ENCODE peak calls at places on chromosomes 1 and 21, in seven cellular contexts. F is foreskin fibroblast; N is AG09309; W is A549; T is HFF-Myc; M is prostate gland; G is CD8-positive, alpha-beta T cell. K is an unnamed sample.

GRCh38 chr1:223156343-223156742 is 13.3 kb upstream of the TLR5 start:
- DNase-seq in F (no peak), N (no peak), W (no peak), T (no peak), M (no peak), G (no peak), K (no peak)

GRCh38 chr1:214199585-214199984 is 81.4 kb upstream of the SMYD2 start:
- DNase-seq in F (no peak), N (no peak), W (no peak), T (no peak), M (no peak), G (no peak), K (no peak)

GRCh38 chr21:41778974-41779600 is 12.2 kb upstream of the RIPK4 start:
- DNase-seq in F (no peak), N (no peak), W (no peak), T (no peak), M (no peak), G (no peak), K (no peak)

GRCh38 chr1:12078938-12079861 is 16.1 kb downstream of the TNFRSF8 start:
- DNase-seq in F (no peak), N (no peak), W (peak), T (peak), M (no peak), G (no peak), K (peak)

GRCh38 chr1:230052018-230052417 is 15.0 kb upstream of the GALNT2 start:
- DNase-seq in F (no peak), N (no peak), W (no peak), T (no peak), M (no peak), G (no peak), K (no peak)

GRCh38 chr1:11929849-11930248 is 3.6 kb upstream of the KIAA2013 start:
- DNase-seq in F (peak), N (no peak), W (no peak), T (peak), M (peak), G (no peak), K (no peak)

GRCh38 chr1:23506376-23507107 is 22.6 kb upstream of the ASAP3 start:
- DNase-seq in F (no peak), N (no peak), W (no peak), T (no peak), M (no peak), G (no peak), K (no peak)

GRCh38 chr1:168613689-168614655 is 37.6 kb downstream of the XCL1 start:
- DNase-seq in F (no peak), N (no peak), W (no peak), T (no peak), M (no peak), G (no peak), K (no peak)

GRCh38 chr1:39183503-39184353 is 20.8 kb upstream of the MACF1 start:
- DNase-seq in F (peak), N (no peak), W (peak), T (peak), M (peak), G (peak), K (no peak)

GRCh38 chr1:97204468-97204867 is 482.9 kb downstream of the PTBP2 start:
- DNase-seq in F (peak), N (peak), W (no peak), T (no peak), M (no peak), G (no peak), K (no peak)

GRCh38 chr1:74650561-74650960 is 23.0 kb downstream of the ERICH3 start:
- DNase-seq in F (no peak), N (peak), W (no peak), T (peak), M (no peak), G (no peak), K (peak)

GRCh38 chr21:36209626-36210171 is 53.1 kb downstream of the DOP1B start:
- DNase-seq in F (peak), N (peak), W (no peak), T (peak), M (peak), G (peak), K (peak)

GRCh38 chr1:244633140-244633539 is 19.8 kb upstream of the DESI2 start:
- DNase-seq in F (no peak), N (no peak), W (no peak), T (no peak), M (no peak), G (no peak), K (no peak)
- TF ChIP-seq CTCF in F (no peak), N (no peak), W (no peak), T (no peak), M (no peak), G (no peak), K (no peak)

GRCh38 chr1:100132566-100133477 is at the start of the genes SASS6 and TRMT13:
- DNase-seq in F (peak), N (peak), W (peak), T (peak), M (peak), G (peak), K (peak)
- TF ChIP-seq CTCF in F (no peak), N (no peak), W (no peak), T (no peak), M (peak), G (no peak), K (no peak)

GRCh38 chr1:44328767-44329416 is 26.2 kb downstream of the ERI3 start:
- DNase-seq in F (no peak), N (no peak), W (no peak), T (no peak), M (no peak), G (no peak), K (no peak)
- TF ChIP-seq CTCF in F (no peak), N (no peak), W (no peak), T (no peak), M (no peak), G (no peak), K (no peak)

DNA sequence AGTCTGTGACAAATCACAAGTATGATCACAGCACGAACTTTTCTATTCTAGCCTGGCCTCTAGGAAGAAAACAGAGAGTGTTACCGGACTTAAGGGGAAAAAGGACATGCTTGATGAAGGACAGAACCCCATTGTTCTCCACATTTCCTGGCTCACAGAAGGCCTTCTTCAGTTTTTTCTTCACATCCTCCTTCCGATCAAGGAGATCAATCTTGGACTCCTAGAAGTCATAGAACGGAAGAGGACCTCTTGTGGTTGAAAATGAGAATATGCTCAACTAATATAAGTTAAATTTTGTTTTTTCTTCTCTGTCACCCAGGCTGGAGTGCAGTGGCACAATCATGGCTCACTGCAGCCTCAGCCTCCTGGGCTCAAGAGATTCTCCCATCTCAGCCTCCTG is 30.3 kb downstream of the YARS1 start:
- DNase-seq in F (no peak), N (no peak), W (no peak), T (no peak), M (no peak), G (no peak), K (no peak)
- TF ChIP-seq CTCF in F (peak), N (peak), W (peak), T (no peak), M (peak), G (no peak), K (peak)

GRCh38 chr1:29344336-29344735 is 108.0 kb downstream of the PTPRU start:
- DNase-seq in F (no peak), N (no peak), W (no peak), T (no peak), M (no peak), G (no peak), K (no peak)

GRCh38 chr1:29342351-29342750 is 106.0 kb downstream of the PTPRU start:
- DNase-seq in F (no peak), N (no peak), W (no peak), T (no peak), M (no peak), G (no peak), K (no peak)

GRCh38 chr1:29343476-29343875 is 107.2 kb downstream of the PTPRU start:
- DNase-seq in F (no peak), N (no peak), W (no peak), T (no peak), M (no peak), G (no peak), K (no peak)

GRCh38 chr1:29343908-29344307 is 107.6 kb downstream of the PTPRU start:
- DNase-seq in F (no peak), N (no peak), W (no peak), T (no peak), M (no peak), G (no peak), K (no peak)

DNA sequence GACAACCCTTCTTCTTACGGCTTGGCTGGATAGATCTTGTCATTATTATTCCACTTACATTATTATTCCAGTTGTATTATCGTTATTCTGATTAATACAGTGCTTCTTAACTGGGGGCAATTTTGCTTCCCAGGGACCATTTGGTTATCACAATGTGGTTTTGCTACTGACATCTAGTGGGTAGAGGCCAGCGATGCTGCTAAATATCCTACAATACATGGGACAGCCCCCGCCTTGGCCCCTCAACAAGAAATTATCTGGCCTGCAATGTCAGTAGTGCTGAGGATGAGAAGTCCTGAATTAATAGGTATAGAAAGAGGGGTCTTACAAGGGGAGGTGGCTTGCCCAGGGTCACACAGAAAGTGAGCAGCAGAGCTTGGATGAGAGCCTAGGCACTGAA is 105.6 kb downstream of the PTPRU start:
- DNase-seq in F (no peak), N (no peak), W (no peak), T (no peak), M (no peak), G (no peak), K (no peak)
- TF ChIP-seq CTCF in F (peak), N (peak), W (peak), T (no peak), M (no peak), G (no peak), K (peak)

DNA sequence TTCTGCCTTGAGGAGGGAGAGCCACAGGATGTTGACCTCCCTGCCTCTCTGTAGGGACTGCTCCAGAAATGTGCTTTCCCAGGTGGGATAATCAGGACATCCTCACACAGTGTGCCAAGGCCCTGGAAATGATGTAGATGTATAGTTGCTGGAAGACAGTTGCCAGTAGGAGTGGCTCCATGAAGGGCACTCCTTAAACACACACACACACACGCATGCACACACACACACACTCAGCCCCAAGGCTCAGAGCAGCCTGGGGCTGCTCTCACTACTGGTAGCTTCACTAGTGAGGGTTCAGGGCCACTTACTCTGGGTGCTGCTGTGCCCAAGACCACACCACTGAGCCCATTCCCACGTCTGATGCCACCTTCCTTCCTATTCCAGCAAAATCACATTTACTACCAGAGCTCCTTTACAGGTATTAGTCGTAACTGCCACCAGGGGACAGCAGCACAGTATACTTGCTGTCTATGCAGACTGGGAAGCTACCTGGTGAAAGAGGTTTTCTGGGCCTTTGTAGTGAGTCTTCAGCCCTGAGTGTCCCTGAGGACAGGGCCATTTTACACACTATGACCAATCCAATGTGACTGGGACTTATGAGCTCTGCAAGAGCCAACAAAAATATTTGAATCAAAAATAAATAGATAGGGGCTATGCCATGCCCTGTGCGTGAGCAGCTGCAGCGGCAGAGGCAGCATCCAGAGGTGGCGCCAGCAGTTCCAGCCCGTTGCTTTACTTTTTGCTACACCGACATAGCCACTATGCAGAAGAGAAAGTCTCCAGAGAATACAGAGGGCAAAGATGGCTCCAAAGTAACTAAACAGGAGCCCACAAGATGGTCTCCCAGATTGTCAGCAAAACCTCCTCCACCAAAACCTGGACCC is 15.0 kb downstream of the CRNN start:
- DNase-seq in F (no peak), N (no peak), W (peak), T (no peak), M (no peak), G (no peak), K (no peak)
- TF ChIP-seq CTCF in F (no peak), N (peak), W (peak), T (no peak), M (peak), G (no peak), K (peak)

GRCh38 chr21:43020771-43021170 is 46.4 kb downstream of the PKNOX1 start:
- DNase-seq in F (no peak), N (no peak), W (no peak), T (no peak), M (no peak), G (no peak), K (no peak)
- TF ChIP-seq CTCF in F (no peak), N (no peak), W (no peak), T (no peak), M (no peak), G (no peak), K (no peak)

GRCh38 chr1:93844262-93845045 is 34.6 kb downstream of the DNTTIP2 start:
- DNase-seq in F (peak), N (no peak), W (peak), T (peak), M (peak), G (peak), K (peak)

GRCh38 chr1:93846929-93847810 is 31.8 kb downstream of the DNTTIP2 start:
- DNase-seq in F (peak), N (no peak), W (peak), T (peak), M (peak), G (peak), K (peak)

GRCh38 chr1:93847811-93848288 is 31.2 kb downstream of the DNTTIP2 start:
- DNase-seq in F (peak), N (no peak), W (peak), T (peak), M (peak), G (peak), K (peak)

GRCh38 chr1:93845554-93846150 is 33.4 kb downstream of the DNTTIP2 start:
- DNase-seq in F (peak), N (no peak), W (peak), T (peak), M (no peak), G (no peak), K (peak)

GRCh38 chr1:93846151-93846928 is 32.7 kb downstream of the DNTTIP2 start:
- DNase-seq in F (peak), N (no peak), W (peak), T (peak), M (peak), G (peak), K (peak)
- TF ChIP-seq CTCF in F (peak), N (peak), W (no peak), T (no peak), M (peak), G (no peak), K (peak)

GRCh38 chr1:246002725-246003441 is 504.2 kb downstream of the SMYD3 start:
- DNase-seq in F (peak), N (no peak), W (peak), T (peak), M (peak), G (peak), K (peak)

GRCh38 chr1:246004281-246004680 is 502.8 kb downstream of the SMYD3 start:
- DNase-seq in F (no peak), N (no peak), W (no peak), T (no peak), M (no peak), G (no peak), K (no peak)

GRCh38 chr1:246001821-246002220 is 505.3 kb downstream of the SMYD3 start:
- DNase-seq in F (no peak), N (no peak), W (no peak), T (no peak), M (no peak), G (no peak), K (no peak)

GRCh38 chr1:246005067-246005466 is 502.0 kb downstream of the SMYD3 start:
- DNase-seq in F (peak), N (peak), W (no peak), T (peak), M (no peak), G (no peak), K (peak)

GRCh38 chr1:246003442-246003730 is 503.7 kb downstream of the SMYD3 start:
- DNase-seq in F (no peak), N (no peak), W (no peak), T (no peak), M (no peak), G (no peak), K (no peak)
- TF ChIP-seq CTCF in F (no peak), N (no peak), W (no peak), T (no peak), M (no peak), G (peak), K (no peak)

GRCh38 chr21:34874689-34875513 is 174.2 kb downstream of the RUNX1 start:
- DNase-seq in F (no peak), N (no peak), W (no peak), T (no peak), M (no peak), G (no peak), K (no peak)
- TF ChIP-seq CTCF in F (no peak), N (no peak), W (no peak), T (no peak), M (no peak), G (no peak), K (no peak)

K was measured in astrocyte of the cerebellum.